ENCODE peak calls at places on chromosomes 12 and 14, in five cellular contexts. E is ovary, C is A549, D is adrenal gland, R is stomach. W is an unnamed sample.
A peak's percentile ranks its signal among the peaks of the same experiment; 100 is the strongest.

GRCh38 chr12:33440477-33440876 is 858 bp upstream of the SYT10 start:
- DNase-seq in E (no peak), C (no peak), D (no peak), R (no peak), W (no peak)

GRCh38 chr12:124390442-124391116 is 95.7 kb downstream of the RFLNA start:
- DNase-seq in E (no peak), C (peak; percentile 77), D (peak; percentile 68), R (peak; percentile 59), W (peak; percentile 85)

GRCh38 chr12:79016181-79016580 is 151.6 kb downstream of the SYT1 start:
- DNase-seq in E (no peak), C (no peak), D (no peak), R (no peak), W (no peak)

GRCh38 chr12:100574262-100575074 is 984 bp downstream of the GAS2L3 start:
- DNase-seq in E (no peak), C (peak; percentile 7), D (no peak), R (no peak), W (peak; percentile 30)

GRCh38 chr14:32722631-32723183 is 216.0 kb upstream of the NPAS3 start:
- DNase-seq in E (no peak), C (no peak), D (no peak), R (no peak), W (no peak)

GRCh38 chr14:99952453-99952852 is 112.8 kb upstream of the EVL start:
- DNase-seq in E (no peak), C (no peak), D (no peak), R (no peak), W (no peak)

GRCh38 chr14:100239200-100239839 is 376 bp downstream of the YY1 start:
- DNase-seq in E (peak; percentile 64), C (no peak), D (peak; percentile 48), R (no peak), W (peak; percentile 29)

GRCh38 chr14:84465890-84466289 is 1064.1 kb upstream of the FLRT2 start:
- DNase-seq in E (no peak), C (no peak), D (no peak), R (no peak), W (no peak)

GRCh38 chr12:16553457-16553856 is 52.5 kb downstream of the LMO3 start:
- DNase-seq in E (no peak), C (no peak), D (no peak), R (no peak), W (no peak)

GRCh38 chr12:124992874-124993567 is 424 bp upstream of the BRI3BP start:
- DNase-seq in E (no peak), C (peak; percentile 86), D (no peak), R (peak; percentile 80), W (no peak)

GRCh38 chr12:8780389-8780788 is 42.0 kb upstream of the A2ML1 start:
- DNase-seq in E (no peak), C (peak; percentile 21), D (no peak), R (no peak), W (no peak)

GRCh38 chr12:55706840-55707671 is 648 bp downstream of the ITGA7 start:
- DNase-seq in E (no peak), C (no peak), D (no peak), R (no peak), W (peak; percentile 61)

GRCh38 chr12:52156757-52157565 is 34.9 kb downstream of the KRT80 start:
- DNase-seq in E (peak; percentile 83), C (peak; percentile 81), D (peak; percentile 74), R (peak; percentile 85), W (peak; percentile 69)

GRCh38 chr12:97148941-97149559 is 242.0 kb downstream of the NEDD1 start:
- DNase-seq in E (no peak), C (peak; percentile 24), D (peak; percentile 59), R (peak; percentile 68), W (peak; percentile 64)

GRCh38 chr12:73514672-73515071 is 1023.0 kb upstream of the ATXN7L3B start:
- DNase-seq in E (no peak), C (peak; percentile 3), D (no peak), R (no peak), W (no peak)

GRCh38 chr12:11839093-11839641 is 189.7 kb downstream of the ETV6 start:
- DNase-seq in E (no peak), C (no peak), D (no peak), R (no peak), W (peak; percentile 62)

GRCh38 chr14:79137836-79138235 is 967.7 kb downstream of the NRXN3 start:
- DNase-seq in E (no peak), C (no peak), D (no peak), R (no peak), W (no peak)

GRCh38 chr12:97283297-97283696 is 179.3 kb upstream of the RMST start:
- DNase-seq in E (no peak), C (no peak), D (no peak), R (no peak), W (no peak)

GRCh38 chr12:4225571-4225970 is 48.0 kb upstream of the CCND2 start:
- DNase-seq in E (no peak), C (no peak), D (no peak), R (no peak), W (no peak)

GRCh38 chr14:106141242-106142220 is 615.1 kb downstream of the TMEM121 start:
- DNase-seq in E (no peak), C (no peak), D (no peak), R (no peak), W (no peak)

GRCh38 chr12:52006726-52007157 is at the start of gene TAMALIN:
- DNase-seq in E (peak; percentile 88), C (no peak), D (peak; percentile 44), R (peak; percentile 70), W (peak; percentile 90)

GRCh38 chr12:49283541-49284429 is 11.2 kb upstream of the PRPH start:
- DNase-seq in E (no peak), C (no peak), D (no peak), R (no peak), W (no peak)

GRCh38 chr12:76878045-76878898 is 547 bp downstream of the CSRP2 start:
- DNase-seq in E (peak; percentile 41), C (peak; percentile 70), D (peak; percentile 15), R (no peak), W (peak; percentile 13)

GRCh38 chr12:81712536-81712935 is 46.6 kb downstream of the PPFIA2 start:
- DNase-seq in E (no peak), C (no peak), D (no peak), R (no peak), W (no peak)

GRCh38 chr12:13248956-13249355 is 52.4 kb downstream of the EMP1 start:
- DNase-seq in E (no peak), C (no peak), D (no peak), R (no peak), W (no peak)

GRCh38 chr12:131950182-131950913 is 606 bp downstream of the EP400 start:
- DNase-seq in E (peak; percentile 71), C (no peak), D (peak; percentile 39), R (peak; percentile 28), W (peak; percentile 34)

GRCh38 chr12:55931317-55931779 is 386 bp downstream of the DGKA start:
- DNase-seq in E (peak; percentile 57), C (peak; percentile 38), D (no peak), R (no peak), W (no peak)

GRCh38 chr12:104348283-104348993 is 44.9 kb downstream of the EID3 start:
- DNase-seq in E (no peak), C (no peak), D (no peak), R (no peak), W (no peak)

GRCh38 chr14:100914597-100915021 is 11.1 kb upstream of the RTL1 start:
- DNase-seq in E (no peak), C (no peak), D (no peak), R (no peak), W (no peak)

GRCh38 chr12:46390304-46390703 is 17.7 kb upstream of the SLC38A2 start:
- DNase-seq in E (no peak), C (no peak), D (no peak), R (no peak), W (no peak)
- H3K4me1 ChIP-seq in E (peaks cover 13% of the 10 kb centered on the region), C (peaks cover 63% of the 10 kb centered on the region), D (peaks cover 14% of the 10 kb centered on the region), R (peaks cover 32% of the 10 kb centered on the region), W (peaks cover 51% of the 10 kb centered on the region)

GRCh38 chr14:103846569-103847438 is 571 bp downstream of the PPP1R13B start:
- DNase-seq in E (peak; percentile 67), C (no peak), D (peak; percentile 49), R (peak; percentile 60), W (peak; percentile 74)
- TF ChIP-seq POLR2A in E (no peak), C (no peak), D (no peak), R (no peak), W (no peak)

DNA sequence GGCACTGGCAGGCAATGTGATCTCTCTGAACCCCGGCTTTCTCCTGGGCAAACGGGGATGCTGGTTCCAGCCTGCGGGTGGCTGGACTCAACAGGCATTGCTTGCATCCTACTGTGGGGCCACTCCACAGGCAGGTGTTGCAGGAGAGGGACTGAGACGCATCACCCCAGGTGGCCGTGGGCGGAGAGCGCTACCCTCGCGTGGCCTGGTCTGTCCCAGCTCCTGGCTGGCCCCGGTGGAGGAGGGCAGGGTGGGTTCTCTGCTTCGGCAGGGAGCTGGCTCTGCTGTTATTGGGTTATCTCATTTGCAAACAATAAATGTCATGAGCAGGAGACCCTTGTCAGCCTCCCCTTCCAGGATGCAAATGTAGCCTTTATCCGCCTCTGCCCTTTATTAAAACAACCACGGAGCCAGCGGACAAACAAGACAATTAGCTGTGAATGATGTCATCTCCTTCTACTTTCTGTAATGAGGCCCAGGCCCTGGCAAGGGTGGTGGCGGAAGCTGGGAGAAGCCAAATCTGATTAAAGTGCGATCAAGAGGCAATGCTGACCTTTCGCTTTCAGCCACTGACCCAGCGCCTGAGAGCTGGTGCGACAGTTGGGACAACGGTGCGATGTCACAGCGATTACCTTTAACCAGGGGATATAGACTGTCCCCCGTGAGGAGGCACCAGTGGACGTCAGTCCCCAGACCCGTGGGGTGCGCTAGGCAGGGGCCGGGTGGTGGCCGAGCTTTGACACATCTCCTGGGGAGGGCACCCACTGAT is 161.8 kb downstream of the KIF26A start:
- DNase-seq in E (no peak), C (no peak), D (no peak), R (peak; percentile 62), W (peak; percentile 64)
- H3K4me1 ChIP-seq in E (peaks cover 10% of the 10 kb centered on the region), C (peaks cover 12% of the 10 kb centered on the region), D (no peaks in the 10 kb centered on the region), R (no peaks in the 10 kb centered on the region), W (peaks cover 4% of the 10 kb centered on the region)

GRCh38 chr14:22536853-22537338 is 52.1 kb downstream of the DAD1 start:
- DNase-seq in E (no peak), C (peak; percentile 90), D (peak; percentile 82), R (peak; percentile 55), W (no peak)
- TF ChIP-seq POLR2A in E (no peak), C (no peak), D (no peak), R (no peak), W (no peak)

DNA sequence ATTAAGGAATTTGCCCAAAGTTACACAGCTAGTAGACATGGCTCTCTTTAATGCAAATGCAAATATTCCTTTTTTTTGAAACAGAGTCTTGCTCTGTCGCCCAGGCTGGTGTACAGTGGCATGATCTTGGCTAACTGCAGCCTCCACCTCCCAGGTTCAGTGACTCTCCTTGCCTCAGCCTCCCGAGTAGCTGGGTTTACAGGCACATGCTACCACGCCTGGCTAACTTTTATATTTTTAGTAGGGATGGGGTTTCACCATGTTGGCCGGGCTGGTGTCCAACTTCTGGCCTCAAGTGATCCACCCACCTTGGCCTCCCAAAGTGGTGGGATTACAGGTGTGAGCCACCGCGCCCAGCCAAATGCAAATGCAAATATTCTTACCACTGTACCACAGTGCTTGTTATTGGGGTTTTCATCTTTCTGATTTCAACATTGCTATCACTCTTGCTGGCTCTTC is 24.5 kb upstream of the HIGD1C start:
- DNase-seq in E (no peak), C (no peak), D (no peak), R (no peak), W (no peak)
- H3K4me1 ChIP-seq in E (peaks cover 6% of the 10 kb centered on the region), C (peaks cover 8% of the 10 kb centered on the region), D (peaks cover 31% of the 10 kb centered on the region), R (peaks cover 73% of the 10 kb centered on the region), W (peaks cover 34% of the 10 kb centered on the region)